ENCODE peak calls at places on chromosomes 12 and 14, in seven cellular contexts. E, L, Q, R, C, D and O are unnamed samples.

GRCh38 chr12:106144847-106145246 is 6.1 kb upstream of the NUAK1 start:
- DNase-seq in E (no peak), L (no peak), Q (no peak), R (no peak), C (no peak), D (no peak), O (no peak)

GRCh38 chr12:11730299-11731041 is 81.0 kb downstream of the ETV6 start:
- DNase-seq in E (peak), L (peak), Q (no peak), R (no peak), C (no peak), D (no peak), O (peak)

GRCh38 chr12:91098942-91099341 is 12.4 kb downstream of the LUM start:
- DNase-seq in E (no peak), L (peak), Q (no peak), R (no peak), C (no peak), D (no peak), O (no peak)

GRCh38 chr12:56128669-56129209 is 672 bp downstream of the ESYT1 start:
- DNase-seq in E (peak), L (no peak), Q (peak), R (no peak), C (peak), D (no peak), O (no peak)

GRCh38 chr14:75715926-75716780 is 55.1 kb downstream of the TTLL5 start:
- DNase-seq in E (no peak), L (no peak), Q (no peak), R (no peak), C (no peak), D (no peak), O (no peak)

GRCh38 chr14:92676031-92676430 is 72.4 kb downstream of the LGMN start:
- DNase-seq in E (no peak), L (no peak), Q (no peak), R (no peak), C (no peak), D (no peak), O (peak)

GRCh38 chr12:33575346-33575745 is 135.7 kb upstream of the SYT10 start:
- DNase-seq in E (no peak), L (no peak), Q (no peak), R (no peak), C (no peak), D (no peak), O (no peak)

GRCh38 chr12:124381454-124382207 is 86.7 kb downstream of the RFLNA start:
- DNase-seq in E (peak), L (peak), Q (no peak), R (peak), C (peak), D (peak), O (peak)

GRCh38 chr14:53668861-53669260 is 287.8 kb downstream of the BMP4 start:
- DNase-seq in E (no peak), L (no peak), Q (no peak), R (no peak), C (no peak), D (no peak), O (no peak)

GRCh38 chr14:54781936-54782802 is 120.5 kb downstream of the GCH1 start:
- DNase-seq in E (no peak), L (no peak), Q (no peak), R (no peak), C (no peak), D (no peak), O (no peak)

GRCh38 chr14:75371297-75371696 is 56.5 kb upstream of the JDP2 start:
- DNase-seq in E (no peak), L (no peak), Q (no peak), R (no peak), C (no peak), D (no peak), O (no peak)

GRCh38 chr14:106436310-106436905 is 910.0 kb downstream of the TMEM121 start:
- DNase-seq in E (peak), L (peak), Q (peak), R (no peak), C (peak), D (peak), O (no peak)

GRCh38 chr14:59060841-59061240 is 127.6 kb upstream of the DAAM1 start:
- DNase-seq in E (no peak), L (no peak), Q (no peak), R (no peak), C (no peak), D (no peak), O (no peak)

GRCh38 chr12:9329019-9329418 is 120.8 kb upstream of the PZP start:
- DNase-seq in E (no peak), L (no peak), Q (no peak), R (no peak), C (no peak), D (no peak), O (no peak)

GRCh38 chr12:42056130-42056529 is 88.5 kb downstream of the GXYLT1 start:
- DNase-seq in E (no peak), L (no peak), Q (no peak), R (no peak), C (no peak), D (no peak), O (no peak)

DNA sequence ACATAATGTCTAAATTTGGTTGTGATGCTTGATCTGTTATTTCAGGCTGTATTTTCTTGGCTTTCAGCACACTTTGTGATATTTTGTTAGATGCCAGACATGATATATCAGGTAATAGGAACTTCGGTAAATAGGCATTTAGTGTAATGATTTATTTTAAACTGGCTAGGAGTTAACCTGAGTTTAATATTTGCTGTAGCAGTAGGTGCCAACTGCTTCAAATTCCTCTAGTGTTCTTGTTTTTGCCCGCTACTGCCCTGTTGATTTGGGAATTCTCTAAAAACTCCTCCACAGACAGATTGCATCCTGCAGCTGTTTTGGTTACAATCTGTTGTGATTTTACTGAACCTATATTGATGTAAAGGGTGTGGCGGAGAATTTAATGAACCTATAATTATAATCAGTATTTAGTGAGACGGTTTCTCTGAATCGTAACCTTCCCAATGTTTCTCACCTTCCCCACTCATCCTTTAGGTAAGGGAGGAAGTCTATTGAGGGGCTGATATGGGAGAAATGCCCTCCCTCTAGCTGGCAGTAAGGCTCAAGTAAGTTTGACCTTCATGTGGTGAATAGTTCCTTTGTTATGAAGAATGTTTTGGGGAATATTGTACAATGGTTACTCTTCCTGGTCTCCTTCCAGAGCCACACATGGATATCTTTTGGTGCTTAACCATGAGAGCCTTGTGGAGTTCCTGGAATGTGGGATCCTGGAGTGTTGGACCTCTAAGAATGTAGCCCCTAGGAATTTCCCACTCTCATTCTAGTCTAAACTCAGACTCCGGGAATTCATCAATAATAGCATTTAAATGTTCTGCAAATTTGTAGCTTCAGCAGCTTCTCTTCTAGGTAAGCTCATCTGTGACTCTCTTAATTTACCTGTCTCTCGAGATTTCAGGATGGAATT is 634.1 kb downstream of the FSCB start:
- DNase-seq in E (no peak), L (no peak), Q (no peak), R (no peak), C (no peak), D (no peak), O (no peak)
- H3K4me3 ChIP-seq in E (no peak), L (no peak), Q (no peak), R (no peak), C (no peak), D (no peak), O (no peak)

GRCh38 chr14:50607181-50607580 is 47.2 kb downstream of the ATL1 start:
- DNase-seq in E (no peak), L (no peak), Q (no peak), R (no peak), C (no peak), D (no peak), O (no peak)
- TF ChIP-seq CTCF in E (no peak), L (no peak), Q (no peak), R (no peak), C (no peak), D (no peak), O (no peak)

DNA sequence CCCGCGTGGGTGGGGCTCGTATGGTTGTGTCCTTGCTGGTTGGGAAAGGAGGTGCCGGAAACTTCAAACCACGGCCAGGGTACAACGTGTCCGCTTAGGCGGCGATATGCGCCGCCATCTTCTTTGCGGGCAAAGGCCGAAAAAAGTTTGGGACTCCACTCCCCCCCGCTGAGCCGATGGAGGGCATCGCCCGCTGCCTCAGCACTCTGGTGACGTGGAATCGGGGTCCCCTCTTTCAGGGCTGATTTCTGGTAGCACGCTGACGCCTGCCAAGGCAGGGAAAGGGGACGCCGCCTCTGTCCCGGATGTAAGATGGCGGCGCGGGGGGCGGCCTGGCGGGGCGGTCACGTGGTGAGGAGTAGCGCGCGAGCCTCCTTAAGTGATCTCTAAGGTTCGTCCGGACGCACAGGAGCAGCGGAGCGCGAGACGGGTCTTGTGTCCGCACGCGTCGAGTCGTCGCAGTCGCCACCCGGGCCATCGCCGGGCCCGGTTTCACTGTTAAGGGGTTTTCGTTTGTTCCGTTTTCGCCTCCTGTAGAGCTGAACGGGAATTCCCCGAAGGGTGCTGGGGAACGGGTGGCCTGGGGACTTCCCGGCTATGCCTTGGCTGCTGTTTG is 135.9 kb downstream of the MON2 start:
- DNase-seq in E (peak), L (peak), Q (peak), R (peak), C (peak), D (peak), O (peak)
- TF ChIP-seq POLR2A in E (peak), L (no peak), Q (peak), R (no peak), C (peak), D (peak), O (no peak)

GRCh38 chr14:23566782-23567185 is 807 bp downstream of the AP1G2 start:
- DNase-seq in E (no peak), L (peak), Q (no peak), R (no peak), C (no peak), D (no peak), O (no peak)

GRCh38 chr14:23568600-23569310 is 1.2 kb upstream of the AP1G2 start:
- DNase-seq in E (no peak), L (no peak), Q (no peak), R (peak), C (no peak), D (peak), O (peak)

GRCh38 chr14:23569443-23570151 is 2.0 kb upstream of the AP1G2 start:
- DNase-seq in E (no peak), L (no peak), Q (peak), R (no peak), C (no peak), D (peak), O (no peak)

GRCh38 chr14:23567186-23568020 is at the start of gene AP1G2:
- DNase-seq in E (peak), L (peak), Q (peak), R (peak), C (peak), D (peak), O (peak)

GRCh38 chr14:23568021-23568599 is 519 bp upstream of the AP1G2 start:
- DNase-seq in E (no peak), L (no peak), Q (no peak), R (peak), C (no peak), D (peak), O (peak)
- H3K4me3 ChIP-seq in E (peak), L (no peak), Q (no peak), R (peak), C (peak), D (peak), O (no peak)

GRCh38 chr12:83823386-83824045 is 1089.1 kb downstream of the SLC6A15 start:
- DNase-seq in E (no peak), L (peak), Q (peak), R (no peak), C (no peak), D (no peak), O (no peak)
- TF ChIP-seq CTCF in E (peak), L (peak), Q (peak), R (peak), C (peak), D (peak), O (no peak)